ENCODE peak calls at places on chromosome 16, in five cellular contexts. V is HL-60, M is NCI-H1048, B is iris pigment epithelial cell, R is fibroblast of pulmonary artery. J is an unnamed sample.

GRCh38 chr16:20041924-20042596 is 31.6 kb downstream of the GPR139 start:
- DNase-seq in R (no peak), V (no peak), B (no peak), M (no peak), J (no peak)

GRCh38 chr16:29820271-29820701 is at the start of gene MVP:
- DNase-seq in R (peak), B (peak), V (peak), M (no peak), J (peak)

GRCh38 chr16:49827806-49828428 is 28.0 kb downstream of the ZNF423 start:
- DNase-seq in R (no peak), B (no peak), V (no peak), M (no peak), J (no peak)

GRCh38 chr16:70577256-70577698 is 53.7 kb downstream of the SF3B3 start:
- DNase-seq in V (no peak), B (peak), R (peak), M (no peak), J (peak)

GRCh38 chr16:3578121-3578520 is 918 bp upstream of the NLRC3 start:
- DNase-seq in V (no peak), B (no peak), R (no peak), M (no peak), J (no peak)

GRCh38 chr16:8048433-8048832 is 541.9 kb downstream of the TMEM114 start:
- DNase-seq in R (no peak), M (no peak), V (no peak), B (no peak), J (no peak)

GRCh38 chr16:67667817-67668494 is 1.3 kb downstream of the C16orf86 start:
- DNase-seq in V (peak), M (no peak), B (peak), R (peak), J (peak)

GRCh38 chr16:14576532-14576931 is 53.5 kb downstream of the PARN start:
- DNase-seq in M (no peak), V (no peak), R (no peak), B (no peak), J (no peak)

GRCh38 chr16:67857547-67858233 is 10.2 kb upstream of the CENPT start:
- DNase-seq in V (no peak), B (peak), R (peak), M (no peak), J (peak)

GRCh38 chr16:75911896-75912295 is 185.6 kb upstream of the CPHXL start:
- DNase-seq in R (no peak), B (peak), M (no peak), V (no peak), J (no peak)

GRCh38 chr16:70805787-70806186 is 4.8 kb upstream of the VAC14 start:
- DNase-seq in V (no peak), M (no peak), B (peak), R (peak), J (peak)

GRCh38 chr16:51152691-51153261 is 1.7 kb upstream of the SALL1 start:
- DNase-seq in B (peak), M (no peak), V (no peak), R (peak), J (peak)

GRCh38 chr16:11328172-11329079 is 16.8 kb upstream of the RMI2 start:
- DNase-seq in R (peak), V (peak), M (no peak), B (peak), J (peak)

GRCh38 chr16:57563487-57563750 is 21.0 kb downstream of the ADGRG5 start:
- DNase-seq in V (no peak), R (no peak), M (no peak), B (no peak), J (no peak)

GRCh38 chr16:23160574-23160973 is 11.3 kb upstream of the USP31 start:
- DNase-seq in V (no peak), M (no peak), B (no peak), R (no peak), J (no peak)

GRCh38 chr16:84851192-84852127 is 31.7 kb downstream of the CRISPLD2 start:
- DNase-seq in M (no peak), B (peak), R (peak), V (no peak), J (peak)

GRCh38 chr16:80852261-80852872 is 48.0 kb upstream of the CDYL2 start:
- DNase-seq in V (peak), B (peak), M (no peak), R (peak), J (peak)

GRCh38 chr16:12706628-12707027 is 97.1 kb downstream of the CPPED1 start:
- DNase-seq in R (no peak), V (no peak), B (no peak), M (no peak), J (no peak)

GRCh38 chr16:27625050-27625697 is 75.2 kb downstream of the KATNIP start:
- DNase-seq in V (no peak), R (peak), B (peak), M (no peak), J (no peak)

GRCh38 chr16:30748634-30749445 is 615 bp downstream of the PHKG2 start:
- DNase-seq in M (no peak), R (peak), V (peak), B (peak), J (peak)

GRCh38 chr16:68229431-68230175 is 6.3 kb downstream of the ESRP2 start:
- DNase-seq in M (no peak), V (peak), B (peak), R (peak), J (peak)

GRCh38 chr16:6492742-6493141 is 839.9 kb upstream of the RBFOX1 start:
- DNase-seq in V (no peak), R (no peak), B (no peak), M (no peak), J (no peak)

GRCh38 chr16:3950343-3951193 is 70.1 kb upstream of the CREBBP start:
- DNase-seq in B (peak), M (no peak), R (peak), V (no peak), J (peak)

GRCh38 chr16:86343111-86343642 is 167.2 kb upstream of the FOXF1 start:
- DNase-seq in R (peak), B (peak), M (no peak), V (no peak), J (peak)

GRCh38 chr16:72241930-72242329 is 70.0 kb upstream of the PMFBP1 start:
- DNase-seq in B (peak), M (no peak), R (peak), V (peak), J (peak)